ENCODE peak calls at places on chromosome 16, in five cellular contexts. M is iPS DF 6.9; Y is vagina; W is CD8-positive, alpha-beta T cell; Q is effector memory CD4-positive, alpha-beta T cell. L is an unnamed sample.
A peak's percentile ranks its signal among the peaks of the same experiment; 100 is the strongest.

GRCh38 chr16:19165101-19165500 is 2.9 kb upstream of the SYT17 start:
- DNase-seq in M (no peak), Y (no peak), W (no peak), Q (no peak), L (no peak)

GRCh38 chr16:77332792-77333191 is 102.0 kb downstream of the ADAMTS18 start:
- DNase-seq in M (no peak), Y (no peak), W (no peak), Q (no peak), L (no peak)

GRCh38 chr16:51097729-51098128 is 53.3 kb downstream of the SALL1 start:
- DNase-seq in M (no peak), Y (no peak), W (no peak), Q (no peak), L (no peak)

GRCh38 chr16:87487361-87487924 is 5.4 kb downstream of the ZCCHC14 start:
- DNase-seq in M (peak; percentile 16), Y (no peak), W (no peak), Q (no peak), L (no peak)

GRCh38 chr16:31477220-31478216 is 5.4 kb upstream of the SLC5A2 start:
- DNase-seq in M (no peak), Y (no peak), W (no peak), Q (no peak), L (no peak)

GRCh38 chr16:30187971-30188561 is 4.7 kb downstream of the CORO1A start:
- DNase-seq in M (no peak), Y (no peak), W (no peak), Q (no peak), L (no peak)

GRCh38 chr16:19458722-19459379 is 41.2 kb downstream of the TMC5 start:
- DNase-seq in M (no peak), Y (no peak), W (no peak), Q (no peak), L (no peak)

GRCh38 chr16:67206838-67207115 is 7.8 kb downstream of the ELMO3 start:
- DNase-seq in M (no peak), Y (no peak), W (no peak), Q (no peak), L (no peak)

GRCh38 chr16:23754594-23755483 is at the start of gene CHP2:
- DNase-seq in M (no peak), Y (no peak), W (no peak), Q (no peak), L (no peak)

GRCh38 chr16:35188288-35189155 is 1729.1 kb downstream of the TP53TG3F start:
- DNase-seq in M (no peak), Y (peak; percentile 93), W (no peak), Q (no peak), L (peak; percentile 1)

GRCh38 chr16:87856796-87857228 is 12.5 kb downstream of the SLC7A5 start:
- DNase-seq in M (no peak), Y (no peak), W (no peak), Q (no peak), L (no peak)

GRCh38 chr16:47018223-47018891 is 44.9 kb upstream of the DNAJA2 start:
- DNase-seq in M (no peak), Y (no peak), W (no peak), Q (no peak), L (peak; percentile 80)

GRCh38 chr16:11742041-11742535 is 569 bp downstream of the TXNDC11 start:
- DNase-seq in M (no peak), Y (no peak), W (peak; percentile 29), Q (no peak), L (peak; percentile 65)

GRCh38 chr16:46568472-46569230 is 52.5 kb downstream of the SHCBP1 start:
- DNase-seq in M (no peak), Y (no peak), W (no peak), Q (no peak), L (no peak)

GRCh38 chr16:11497329-11497805 is 89.4 kb downstream of the LITAF start:
- DNase-seq in M (no peak), Y (no peak), W (no peak), Q (no peak), L (no peak)

GRCh38 chr16:74659041-74659440 is 7.6 kb downstream of the RFWD3 start:
- DNase-seq in M (no peak), Y (no peak), W (no peak), Q (no peak), L (no peak)

GRCh38 chr16:60107467-60107866 is 1373.4 kb upstream of the GOT2 start:
- DNase-seq in M (no peak), Y (no peak), W (no peak), Q (no peak), L (no peak)

GRCh38 chr16:26526633-26527032 is 540.1 kb upstream of the C16orf82 start:
- DNase-seq in M (no peak), Y (peak; percentile 16), W (no peak), Q (no peak), L (no peak)

GRCh38 chr16:56945847-56946527 is 14.0 kb downstream of the HERPUD1 start:
- DNase-seq in M (no peak), Y (no peak), W (no peak), Q (no peak), L (no peak)

GRCh38 chr16:56948234-56948633 is 13.5 kb upstream of the CETP start:
- DNase-seq in M (no peak), Y (no peak), W (no peak), Q (no peak), L (no peak)

GRCh38 chr16:56946767-56947603 is 14.8 kb upstream of the CETP start:
- DNase-seq in M (no peak), Y (no peak), W (no peak), Q (no peak), L (no peak)

GRCh38 chr16:56944954-56945839 is 13.3 kb downstream of the HERPUD1 start:
- DNase-seq in M (no peak), Y (no peak), W (no peak), Q (no peak), L (no peak)

GRCh38 chr16:56947604-56947995 is 14.2 kb upstream of the CETP start:
- DNase-seq in M (no peak), Y (no peak), W (no peak), Q (no peak), L (no peak)
- H3K27ac ChIP-seq in M (no peak overlapping the region), Y (no peak overlapping the region), W (no peak overlapping the region), Q (no peak overlapping the region), L (peak overlapping the region; percentile 19)

GRCh38 chr16:81367821-81368220 is 53.1 kb downstream of the GAN start:
- DNase-seq in M (no peak), Y (no peak), W (no peak), Q (no peak), L (no peak)
- H3K36me3 ChIP-seq in M (peaks cover 6% of the 10 kb centered on the region), Y (no peaks in the 10 kb centered on the region), W (peaks cover 15% of the 10 kb centered on the region), Q (peaks cover 22% of the 10 kb centered on the region), L (peaks cover 27% of the 10 kb centered on the region)

GRCh38 chr16:3597226-3597625 is 14.2 kb downstream of the SLX4 start:
- DNase-seq in M (no peak), Y (no peak), W (no peak), Q (no peak), L (no peak)
- H3K27ac ChIP-seq in M (no peak overlapping the region), Y (no peak overlapping the region), W (no peak overlapping the region), Q (no peak overlapping the region), L (no peak overlapping the region)

DNA sequence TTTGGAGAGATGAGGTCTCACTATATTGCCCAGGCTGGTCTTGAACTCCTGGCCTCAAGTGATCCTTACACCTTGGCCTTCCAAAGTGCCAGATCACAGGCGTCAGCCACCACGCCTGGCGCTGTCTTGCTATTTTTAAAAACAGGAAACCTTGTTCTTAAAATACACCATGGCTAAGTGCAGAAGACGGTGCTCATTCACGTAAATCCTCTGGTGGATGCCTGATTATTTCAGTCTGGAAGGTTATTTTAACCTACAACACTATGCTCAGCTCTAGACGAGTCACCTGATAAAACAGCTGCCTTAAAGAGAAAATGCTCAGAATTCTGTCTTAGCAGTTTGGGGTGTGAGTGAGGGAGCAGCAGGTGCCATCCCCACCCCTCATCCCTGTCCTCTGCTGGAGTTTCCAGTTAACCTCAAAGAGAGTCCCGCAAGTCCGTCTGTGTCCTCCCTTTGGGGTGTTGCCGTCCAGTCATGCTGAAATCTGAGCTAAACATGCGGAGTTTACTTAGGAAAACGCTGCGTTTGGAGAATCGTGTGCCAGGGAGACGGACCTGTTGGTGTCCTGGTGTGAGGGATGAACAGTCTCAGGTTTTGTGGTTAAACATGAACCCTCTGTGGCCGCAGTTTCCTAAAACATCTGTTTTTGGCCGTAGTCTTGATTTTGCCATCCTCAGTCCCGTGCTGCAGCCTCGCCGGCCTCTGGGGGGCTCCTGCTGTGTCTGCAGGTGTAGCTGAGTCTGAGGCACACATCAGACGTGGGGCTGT is 17.1 kb downstream of the SPG7 start:
- DNase-seq in M (no peak), Y (no peak), W (no peak), Q (no peak), L (peak; percentile 26)
- H3K36me3 ChIP-seq in M (peaks cover 29% of the 10 kb centered on the region), Y (no peaks in the 10 kb centered on the region), W (peaks cover 62% of the 10 kb centered on the region), Q (peaks cover 71% of the 10 kb centered on the region), L (peaks cover 89% of the 10 kb centered on the region)

DNA sequence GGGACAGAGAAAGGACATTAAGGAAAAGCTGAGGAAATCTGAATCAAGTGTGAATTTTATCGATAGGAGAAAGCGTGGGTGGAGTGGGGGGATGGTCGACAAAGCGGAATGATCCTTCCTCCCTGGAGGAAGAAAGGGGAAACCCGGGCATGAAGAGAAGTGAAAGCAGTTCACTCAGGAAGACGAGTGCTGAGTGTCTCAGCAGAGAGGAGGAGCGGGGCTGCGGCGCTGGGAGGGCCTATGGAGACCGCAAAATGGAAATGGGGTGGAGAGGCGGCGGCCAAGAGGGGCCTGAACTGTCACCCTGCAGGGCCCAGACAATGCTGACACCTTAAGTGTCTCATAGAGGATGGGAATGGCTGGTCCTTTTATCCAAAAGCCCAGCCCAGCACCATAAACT is 8.7 kb downstream of the ZDHHC7 start:
- DNase-seq in M (no peak), Y (no peak), W (no peak), Q (no peak), L (no peak)
- H3K27ac ChIP-seq in M (no peak overlapping the region), Y (peak overlapping the region; percentile 88), W (no peak overlapping the region), Q (no peak overlapping the region), L (no peak overlapping the region)

DNA sequence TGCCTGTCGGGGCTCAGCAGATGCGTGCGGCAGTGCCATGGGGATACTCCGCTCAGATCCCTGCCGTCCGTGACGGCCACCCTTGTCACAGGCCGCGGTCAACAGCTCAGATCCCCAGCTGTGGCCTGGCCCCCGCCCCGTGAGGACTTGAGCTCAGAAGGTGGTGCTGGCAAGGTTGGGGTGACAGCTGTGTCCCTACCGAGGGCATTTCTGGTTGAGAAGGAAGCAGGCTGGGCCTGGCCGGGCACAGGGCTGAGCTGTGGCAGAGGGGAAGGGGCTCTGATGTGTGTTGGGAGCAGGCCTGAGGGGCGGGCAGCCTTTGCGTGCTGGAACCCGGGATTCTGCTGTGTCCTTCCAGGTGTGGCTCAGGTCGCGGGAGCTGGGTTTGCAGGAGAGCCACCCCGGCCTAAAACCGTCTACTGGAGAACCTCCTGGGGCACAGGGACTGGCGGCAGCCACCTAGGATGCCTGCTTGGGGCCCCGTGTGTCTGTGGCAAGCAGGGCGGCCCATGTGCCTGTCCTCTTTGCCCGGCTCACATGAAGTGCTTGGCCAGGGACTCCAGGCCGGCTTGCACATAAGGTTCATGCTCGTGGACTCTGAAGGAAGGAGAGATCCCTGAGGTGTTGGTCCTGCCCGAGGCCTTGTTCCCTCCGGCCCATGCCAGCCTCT is 5.1 kb downstream of the UBE2I start:
- DNase-seq in M (no peak), Y (no peak), W (no peak), Q (no peak), L (no peak)
- H3K36me3 ChIP-seq in M (peaks cover 57% of the 10 kb centered on the region), Y (no peaks in the 10 kb centered on the region), W (peaks cover 49% of the 10 kb centered on the region), Q (peaks cover 70% of the 10 kb centered on the region), L (peaks cover 95% of the 10 kb centered on the region)